ENCODE peak calls at places on chromosome 18, in six cellular contexts. One of them, this sample, is unnamed.

GRCh38 chr18:63559567-63560491 is 17.7 kb downstream of the SERPINB12 start:
- DNase-seq in left ventricle myocardium inferior: no peak
- DNase-seq in lower lobe of right lung: no peak
- DNase-seq in HFF-Myc: no peak
- DNase-seq in IMR-90: no peak
- DNase-seq in GM12865: peak; percentile 42
- DNase-seq in this sample: no peak

GRCh38 chr18:67266591-67267237 is 249.8 kb downstream of the DSEL start:
- DNase-seq in left ventricle myocardium inferior: no peak
- DNase-seq in lower lobe of right lung: no peak
- DNase-seq in HFF-Myc: no peak
- DNase-seq in IMR-90: peak; percentile 59
- DNase-seq in GM12865: no peak
- DNase-seq in this sample: peak; percentile 58

GRCh38 chr18:79856119-79857080 is 58.7 kb downstream of the KCNG2 start:
- DNase-seq in left ventricle myocardium inferior: no peak
- DNase-seq in lower lobe of right lung: no peak
- DNase-seq in HFF-Myc: peak; percentile 10
- DNase-seq in IMR-90: peak; percentile 25
- DNase-seq in GM12865: peak; percentile 61
- DNase-seq in this sample: peak; percentile 25

GRCh38 chr18:36950282-36950681 is 121.4 kb downstream of the KIAA1328 start:
- DNase-seq in left ventricle myocardium inferior: no peak
- DNase-seq in lower lobe of right lung: no peak
- DNase-seq in HFF-Myc: no peak
- DNase-seq in IMR-90: no peak
- DNase-seq in GM12865: no peak
- DNase-seq in this sample: no peak

GRCh38 chr18:32048507-32049091 is 30.0 kb downstream of the RNF125 start:
- DNase-seq in left ventricle myocardium inferior: peak; percentile 27
- DNase-seq in lower lobe of right lung: peak; percentile 49
- DNase-seq in HFF-Myc: no peak
- DNase-seq in IMR-90: peak; percentile 3
- DNase-seq in GM12865: peak; percentile 33
- DNase-seq in this sample: peak; percentile 3

GRCh38 chr18:78238404-78239089 is 741.1 kb upstream of the SALL3 start:
- DNase-seq in left ventricle myocardium inferior: no peak
- DNase-seq in lower lobe of right lung: no peak
- DNase-seq in HFF-Myc: no peak
- DNase-seq in IMR-90: no peak
- DNase-seq in GM12865: no peak
- DNase-seq in this sample: no peak

GRCh38 chr18:13136689-13137040 is 81.9 kb upstream of the LDLRAD4 start:
- DNase-seq in left ventricle myocardium inferior: peak; percentile 43
- DNase-seq in lower lobe of right lung: no peak
- DNase-seq in HFF-Myc: no peak
- DNase-seq in IMR-90: no peak
- DNase-seq in GM12865: no peak
- DNase-seq in this sample: no peak

GRCh38 chr18:51017140-51017874 is 12.7 kb upstream of the SMAD4 start:
- DNase-seq in left ventricle myocardium inferior: no peak
- DNase-seq in lower lobe of right lung: no peak
- DNase-seq in HFF-Myc: no peak
- DNase-seq in IMR-90: no peak
- DNase-seq in GM12865: no peak
- DNase-seq in this sample: no peak

GRCh38 chr18:59988098-59988706 is 88.4 kb downstream of the PMAIP1 start:
- DNase-seq in left ventricle myocardium inferior: no peak
- DNase-seq in lower lobe of right lung: no peak
- DNase-seq in HFF-Myc: peak; percentile 21
- DNase-seq in IMR-90: peak; percentile 74
- DNase-seq in GM12865: peak; percentile 75
- DNase-seq in this sample: peak; percentile 79

GRCh38 chr18:79510046-79510685 is 114.4 kb downstream of the NFATC1 start:
- DNase-seq in left ventricle myocardium inferior: no peak
- DNase-seq in lower lobe of right lung: peak; percentile 18
- DNase-seq in HFF-Myc: no peak
- DNase-seq in IMR-90: no peak
- DNase-seq in GM12865: no peak
- DNase-seq in this sample: no peak

GRCh38 chr18:8614875-8615274 is 5.6 kb downstream of the RAB12 start:
- DNase-seq in left ventricle myocardium inferior: no peak
- DNase-seq in lower lobe of right lung: no peak
- DNase-seq in HFF-Myc: no peak
- DNase-seq in IMR-90: no peak
- DNase-seq in GM12865: no peak
- DNase-seq in this sample: no peak

GRCh38 chr18:41096504-41096903 is 858.5 kb upstream of the PIK3C3 start:
- DNase-seq in left ventricle myocardium inferior: no peak
- DNase-seq in lower lobe of right lung: no peak
- DNase-seq in HFF-Myc: no peak
- DNase-seq in IMR-90: peak; percentile 42
- DNase-seq in GM12865: no peak
- DNase-seq in this sample: peak; percentile 43

GRCh38 chr18:76353046-76353445 is 142.0 kb downstream of the ZNF516 start:
- DNase-seq in left ventricle myocardium inferior: no peak
- DNase-seq in lower lobe of right lung: no peak
- DNase-seq in HFF-Myc: no peak
- DNase-seq in IMR-90: no peak
- DNase-seq in GM12865: no peak
- DNase-seq in this sample: no peak

GRCh38 chr18:34929336-34929780 is 111.9 kb upstream of the MAPRE2 start:
- DNase-seq in left ventricle myocardium inferior: no peak
- DNase-seq in lower lobe of right lung: no peak
- DNase-seq in HFF-Myc: peak; percentile 65
- DNase-seq in IMR-90: peak; percentile 91
- DNase-seq in GM12865: no peak
- DNase-seq in this sample: peak; percentile 76

GRCh38 chr18:50607374-50607933 is 47.6 kb downstream of the MAPK4 start:
- DNase-seq in left ventricle myocardium inferior: no peak
- DNase-seq in lower lobe of right lung: no peak
- DNase-seq in HFF-Myc: no peak
- DNase-seq in IMR-90: no peak
- DNase-seq in GM12865: no peak
- DNase-seq in this sample: no peak

GRCh38 chr18:8607776-8608682 is 1.2 kb upstream of the RAB12 start:
- DNase-seq in left ventricle myocardium inferior: no peak
- DNase-seq in lower lobe of right lung: no peak
- DNase-seq in HFF-Myc: no peak
- DNase-seq in IMR-90: peak; percentile 45
- DNase-seq in GM12865: peak; percentile 77
- DNase-seq in this sample: peak; percentile 73

GRCh38 chr18:6366776-6367175 is 47.9 kb downstream of the L3MBTL4 start:
- DNase-seq in left ventricle myocardium inferior: no peak
- DNase-seq in lower lobe of right lung: no peak
- DNase-seq in HFF-Myc: no peak
- DNase-seq in IMR-90: no peak
- DNase-seq in GM12865: no peak
- DNase-seq in this sample: no peak
- H3K4me3 ChIP-seq in left ventricle myocardium inferior: no peak overlapping the region
- H3K4me3 ChIP-seq in lower lobe of right lung: no peak overlapping the region
- H3K4me3 ChIP-seq in HFF-Myc: no peak overlapping the region
- H3K4me3 ChIP-seq in IMR-90: no peak overlapping the region
- H3K4me3 ChIP-seq in GM12865: no peak overlapping the region
- H3K4me3 ChIP-seq in this sample: no peak overlapping the region

DNA sequence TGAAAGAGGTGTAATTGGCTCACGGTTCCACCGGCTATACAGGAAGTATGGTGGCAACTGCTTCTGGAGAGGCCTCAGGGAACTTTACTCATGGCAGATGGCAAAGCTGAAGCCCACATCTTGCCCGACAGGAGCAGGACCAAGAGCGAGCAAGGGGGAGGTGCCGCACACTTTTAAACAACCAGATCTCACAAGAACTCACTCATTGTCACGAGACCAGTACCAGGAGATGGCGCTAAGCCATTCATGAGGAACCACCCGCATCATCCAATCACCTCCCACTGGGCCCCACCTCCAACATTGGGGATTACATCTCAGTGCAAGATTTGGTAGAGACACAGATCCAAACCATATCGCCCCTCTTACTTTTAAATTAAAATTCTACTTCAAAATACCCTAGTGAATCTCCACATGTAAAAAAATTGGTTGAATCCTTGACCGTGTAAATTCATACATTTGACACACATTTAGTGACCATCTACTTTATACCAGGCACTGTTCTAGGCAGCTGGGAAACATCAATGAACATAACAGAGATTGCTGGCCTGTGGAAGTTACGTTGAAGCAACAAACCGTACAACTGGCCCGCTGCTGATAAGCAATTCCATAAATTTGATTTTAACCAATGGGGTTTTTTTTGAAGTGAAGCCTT is 87.6 kb downstream of the ALPK2 start:
- DNase-seq in left ventricle myocardium inferior: no peak
- DNase-seq in lower lobe of right lung: no peak
- DNase-seq in HFF-Myc: peak; percentile 9
- DNase-seq in IMR-90: peak; percentile 44
- DNase-seq in GM12865: peak; percentile 92
- DNase-seq in this sample: no peak
- TF ChIP-seq CTCF in left ventricle myocardium inferior: peak; percentile 28
- TF ChIP-seq CTCF in lower lobe of right lung: no peak
- TF ChIP-seq CTCF in HFF-Myc: peak; percentile 34
- TF ChIP-seq CTCF in IMR-90: peak; percentile 28
- TF ChIP-seq CTCF in GM12865: peak; percentile 51
- TF ChIP-seq CTCF in this sample: no peak

DNA sequence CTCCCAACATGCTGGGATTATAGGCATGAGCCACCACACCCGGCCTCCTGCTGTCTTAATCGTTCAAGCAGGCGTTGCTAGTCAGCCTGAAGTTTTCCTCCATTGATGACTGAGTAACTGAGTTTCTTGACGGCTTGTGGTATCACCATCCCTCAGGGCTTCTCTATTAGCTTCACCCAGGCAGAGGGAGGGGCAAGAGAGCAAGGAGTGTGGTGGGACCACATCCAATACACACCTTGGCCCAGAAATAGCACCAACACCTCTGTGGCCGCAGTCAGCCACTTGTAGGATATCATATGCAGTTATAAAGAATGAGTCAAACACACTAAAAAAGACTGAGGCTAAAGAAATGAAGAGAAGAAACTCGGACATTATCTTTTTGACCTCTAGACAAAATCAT is 1009.4 kb upstream of the CELF4 start:
- DNase-seq in left ventricle myocardium inferior: no peak
- DNase-seq in lower lobe of right lung: no peak
- DNase-seq in HFF-Myc: no peak
- DNase-seq in IMR-90: no peak
- DNase-seq in GM12865: no peak
- DNase-seq in this sample: no peak
- H3K4me3 ChIP-seq in left ventricle myocardium inferior: no peak overlapping the region
- H3K4me3 ChIP-seq in lower lobe of right lung: no peak overlapping the region
- H3K4me3 ChIP-seq in HFF-Myc: no peak overlapping the region
- H3K4me3 ChIP-seq in IMR-90: no peak overlapping the region
- H3K4me3 ChIP-seq in GM12865: no peak overlapping the region
- H3K4me3 ChIP-seq in this sample: no peak overlapping the region

DNA sequence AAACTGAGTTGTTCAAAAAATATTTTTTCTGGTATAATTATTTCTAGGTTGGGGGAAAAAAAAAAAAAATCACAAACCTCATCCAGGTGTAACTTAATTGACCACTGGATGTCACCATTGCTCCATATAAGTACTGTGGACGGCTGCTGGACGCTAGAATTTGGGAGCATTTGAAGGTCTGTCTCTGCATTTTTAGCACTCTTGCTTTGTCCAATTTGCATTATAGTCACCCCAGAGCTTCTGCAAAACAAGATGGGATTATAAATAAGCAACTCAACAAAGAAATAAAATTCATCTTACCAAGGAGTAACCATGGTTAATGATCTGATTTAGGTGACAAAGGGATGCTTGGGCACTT is 83.7 kb downstream of the HRH4 start:
- DNase-seq in left ventricle myocardium inferior: no peak
- DNase-seq in lower lobe of right lung: no peak
- DNase-seq in HFF-Myc: no peak
- DNase-seq in IMR-90: peak; percentile 40
- DNase-seq in GM12865: peak; percentile 19
- DNase-seq in this sample: peak; percentile 42
- TF ChIP-seq CTCF in left ventricle myocardium inferior: peak; percentile 50
- TF ChIP-seq CTCF in lower lobe of right lung: peak; percentile 23
- TF ChIP-seq CTCF in HFF-Myc: peak; percentile 33
- TF ChIP-seq CTCF in IMR-90: peak; percentile 62
- TF ChIP-seq CTCF in GM12865: peak; percentile 17
- TF ChIP-seq CTCF in this sample: peak; percentile 16

DNA sequence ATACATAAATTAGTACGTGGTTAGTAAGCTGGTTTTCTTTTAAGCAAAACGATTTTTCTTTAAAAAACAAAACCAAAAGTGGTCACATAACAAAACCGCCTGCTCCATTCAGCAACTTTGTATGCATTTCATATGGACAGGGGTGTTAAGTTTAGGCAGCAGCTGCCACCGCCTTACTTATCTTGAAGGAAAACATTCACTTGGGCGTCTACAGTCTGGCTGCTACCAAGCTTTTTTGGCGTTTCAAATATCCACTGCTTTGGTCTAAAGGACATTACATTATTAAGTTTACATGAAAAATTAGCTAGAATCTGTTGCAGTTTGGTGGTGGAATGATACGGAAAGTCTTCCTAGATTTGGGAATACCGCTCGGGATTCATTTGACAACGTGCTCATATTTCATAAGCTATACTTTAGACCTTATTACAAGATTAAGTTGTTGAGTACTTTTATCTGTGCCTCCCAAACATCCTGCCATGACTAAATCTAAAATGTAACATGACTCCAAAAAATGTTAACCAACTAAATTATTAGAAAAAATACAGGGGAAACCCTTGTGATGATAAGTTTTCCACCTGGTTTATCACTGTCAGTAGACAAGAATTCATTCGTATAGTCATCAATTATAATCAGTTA is 214.8 kb downstream of the NEDD4L start:
- DNase-seq in left ventricle myocardium inferior: no peak
- DNase-seq in lower lobe of right lung: no peak
- DNase-seq in HFF-Myc: no peak
- DNase-seq in IMR-90: no peak
- DNase-seq in GM12865: no peak
- DNase-seq in this sample: no peak
- H3K4me3 ChIP-seq in left ventricle myocardium inferior: peak overlapping the region; percentile 68
- H3K4me3 ChIP-seq in lower lobe of right lung: no peak overlapping the region
- H3K4me3 ChIP-seq in HFF-Myc: no peak overlapping the region
- H3K4me3 ChIP-seq in IMR-90: no peak overlapping the region
- H3K4me3 ChIP-seq in GM12865: no peak overlapping the region
- H3K4me3 ChIP-seq in this sample: no peak overlapping the region

DNA sequence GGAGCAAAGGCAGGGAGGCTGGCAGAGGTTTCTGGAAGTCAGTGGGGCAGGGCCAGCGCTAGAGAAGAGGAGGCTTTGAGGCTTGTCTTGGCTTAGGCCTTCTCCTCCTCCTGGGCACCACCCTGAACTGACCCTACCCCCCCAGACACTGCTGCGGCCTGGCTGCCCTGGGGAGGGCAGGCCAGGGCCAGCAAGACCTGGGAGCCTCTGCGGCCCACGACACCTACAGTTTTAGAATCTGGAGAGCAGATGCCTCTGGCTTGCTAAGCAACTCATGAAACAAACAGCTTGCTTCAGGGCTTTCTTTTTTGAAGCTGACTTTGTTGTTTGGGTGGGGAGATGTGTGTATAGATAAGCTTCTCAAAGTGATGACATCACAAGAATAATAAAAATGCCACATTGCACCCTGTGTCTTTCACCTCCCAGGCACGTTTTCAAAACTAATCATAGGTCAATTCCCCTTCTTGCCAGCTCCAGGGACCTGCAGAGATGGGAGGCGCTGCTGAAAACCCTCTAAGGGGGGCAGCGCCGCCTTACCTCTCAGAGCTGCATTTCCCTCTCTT is 46.2 kb upstream of the SMAD7 start:
- DNase-seq in left ventricle myocardium inferior: no peak
- DNase-seq in lower lobe of right lung: peak; percentile 39
- DNase-seq in HFF-Myc: peak; percentile 93
- DNase-seq in IMR-90: peak; percentile 81
- DNase-seq in GM12865: no peak
- DNase-seq in this sample: peak; percentile 88
- TF ChIP-seq CTCF in left ventricle myocardium inferior: no peak
- TF ChIP-seq CTCF in lower lobe of right lung: no peak
- TF ChIP-seq CTCF in HFF-Myc: no peak
- TF ChIP-seq CTCF in IMR-90: no peak
- TF ChIP-seq CTCF in GM12865: no peak
- TF ChIP-seq CTCF in this sample: no peak